ENCODE peak calls at places on chromosome 9, in four cellular contexts. W, P, M and S are unnamed samples.

GRCh38 chr9:135288941-135289534 is 190.5 kb upstream of the PPP1R26 start:
- DNase-seq in W (no peak), P (no peak), M (no peak), S (no peak)

GRCh38 chr9:134316444-134317160 is 9.7 kb upstream of the RXRA start:
- DNase-seq in W (no peak), P (peak; percentile 23), M (no peak), S (peak; percentile 87)

GRCh38 chr9:2023042-2023441 is 7.9 kb downstream of the SMARCA2 start:
- DNase-seq in W (no peak), P (no peak), M (no peak), S (no peak)

GRCh38 chr9:137798142-137798541 is 79.4 kb upstream of the CACNA1B start:
- DNase-seq in W (no peak), P (no peak), M (no peak), S (no peak)

GRCh38 chr9:71096431-71097108 is 24.9 kb downstream of the TRPM3 start:
- DNase-seq in W (peak; percentile 95), P (no peak), M (no peak), S (no peak)

GRCh38 chr9:93297659-93298497 is 113.9 kb downstream of the WNK2 start:
- DNase-seq in W (no peak), P (no peak), M (no peak), S (peak; percentile 39)

GRCh38 chr9:117677578-117677977 is 26.6 kb upstream of the TLR4 start:
- DNase-seq in W (no peak), P (no peak), M (no peak), S (no peak)

GRCh38 chr9:87375397-87376073 is 122.1 kb upstream of the DAPK1 start:
- DNase-seq in W (peak; percentile 16), P (no peak), M (no peak), S (no peak)

GRCh38 chr9:93944011-93944410 is 11.1 kb downstream of the BARX1 start:
- DNase-seq in W (no peak), P (no peak), M (no peak), S (no peak)

GRCh38 chr9:100368672-100369071 is 15.9 kb upstream of the TEX10 start:
- DNase-seq in W (peak; percentile 36), P (no peak), M (no peak), S (no peak)

GRCh38 chr9:133684461-133685361 is 48.5 kb downstream of the DBH start:
- DNase-seq in W (no peak), P (no peak), M (no peak), S (no peak)

GRCh38 chr9:135884328-135885035 is 22.9 kb downstream of the CAMSAP1 start:
- DNase-seq in W (peak; percentile 30), P (no peak), M (no peak), S (no peak)

GRCh38 chr9:137741330-137741729 is 122.5 kb downstream of the EHMT1 start:
- DNase-seq in W (no peak), P (no peak), M (no peak), S (no peak)

GRCh38 chr9:129275626-129276247 is 97.7 kb upstream of the IER5L start:
- DNase-seq in W (no peak), P (no peak), M (no peak), S (no peak)

GRCh38 chr9:104895572-104895971 is 32.4 kb downstream of the ABCA1 start:
- DNase-seq in W (no peak), P (no peak), M (no peak), S (no peak)

GRCh38 chr9:126491256-126491879 is 122.4 kb upstream of the LMX1B start:
- DNase-seq in W (peak; percentile 46), P (no peak), M (no peak), S (peak; percentile 69)

GRCh38 chr9:95506692-95507455 is 9.9 kb downstream of the PTCH1 start:
- DNase-seq in W (peak; percentile 47), P (no peak), M (no peak), S (peak; percentile 64)

GRCh38 chr9:114416290-114416689 is 28.5 kb upstream of the AKNA start:
- DNase-seq in W (no peak), P (no peak), M (no peak), S (no peak)

GRCh38 chr9:85523202-85523601 is 218.6 kb downstream of the AGTPBP1 start:
- DNase-seq in W (no peak), P (no peak), M (no peak), S (no peak)
- TF ChIP-seq TCF12 in W (no peak), P (no peak), M (no peak), S (no peak)

DNA sequence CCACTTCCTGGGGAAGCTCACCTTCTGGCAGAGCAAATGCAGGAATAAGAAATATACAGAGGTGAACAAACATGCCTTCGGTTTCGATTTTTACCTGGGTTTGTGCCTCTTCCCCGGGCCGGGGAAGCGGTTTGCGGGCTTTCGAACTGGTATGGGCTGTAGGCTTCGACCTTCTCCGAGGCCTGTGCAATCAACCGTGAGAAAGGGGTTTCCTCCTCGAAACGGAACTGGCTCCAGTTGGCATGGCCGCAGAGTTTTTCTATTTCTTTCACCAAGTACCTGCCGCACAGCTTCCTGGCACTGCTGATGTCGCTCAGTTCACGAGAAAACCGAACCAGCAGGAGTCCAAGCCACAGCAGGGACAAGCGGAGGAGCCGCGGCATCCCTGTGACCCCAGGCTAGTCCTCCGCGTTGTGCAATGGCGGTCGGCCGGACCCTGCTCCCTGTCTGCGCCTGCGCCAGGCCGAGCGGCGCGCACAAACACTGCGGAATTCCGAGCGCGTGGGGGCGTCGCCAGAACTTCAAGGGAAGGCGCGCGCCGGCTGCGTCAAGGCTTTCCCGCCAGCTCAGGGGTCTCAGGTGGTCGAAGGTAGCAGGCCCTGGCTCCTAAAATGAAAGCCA is at the start of gene INSL6:
- DNase-seq in W (no peak), P (no peak), M (no peak), S (no peak)
- H2AFZ ChIP-seq in W (no peak within 1 kb of the TSS), P (no peak within 1 kb of the TSS), M (peak within 1 kb of the TSS; percentile 28), S (peak within 1 kb of the TSS; percentile 34)

DNA sequence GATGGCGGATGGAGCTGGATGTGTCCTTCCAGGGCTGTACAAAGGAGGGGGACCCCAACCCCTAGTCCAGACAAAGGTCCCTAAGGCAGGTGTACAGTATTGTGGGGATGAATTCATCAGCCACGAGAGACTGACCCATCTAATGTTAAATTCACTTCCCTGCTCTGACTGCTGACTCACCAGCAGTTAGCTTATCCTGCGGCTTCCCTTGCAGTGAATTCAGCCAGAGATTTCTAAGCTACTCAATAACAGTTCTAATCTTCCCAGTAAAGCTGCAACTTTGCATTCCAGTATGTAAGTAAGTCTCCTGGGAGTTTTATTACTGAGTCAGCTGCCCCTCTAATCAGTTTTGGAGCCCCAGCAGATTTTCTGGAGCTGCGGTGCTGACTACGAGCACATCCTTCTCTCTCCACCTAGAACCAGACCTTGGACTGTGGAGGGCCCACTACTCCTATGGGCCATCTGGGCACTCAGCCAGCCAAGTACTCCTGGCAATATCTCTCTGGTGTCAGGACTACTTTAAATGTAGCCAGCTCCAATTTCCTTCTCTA is 16.1 kb downstream of the B4GALT1 start:
- DNase-seq in W (peak; percentile 63), P (no peak), M (no peak), S (no peak)
- TF ChIP-seq TCF12 in W (no peak), P (no peak), M (no peak), S (peak; percentile 60)

GRCh38 chr9:98117984-98118639 is 910 bp downstream of the TRIM14 start:
- DNase-seq in W (peak; percentile 82), P (no peak), M (no peak), S (peak; percentile 43)
- H2AFZ ChIP-seq in W (no peak overlapping the region), P (peak overlapping the region; percentile 85), M (peak overlapping the region; percentile 61), S (peak overlapping the region; percentile 95)

GRCh38 chr9:13614060-13614459 is 334.6 kb upstream of the MPDZ start:
- DNase-seq in W (no peak), P (no peak), M (no peak), S (peak; percentile 29)

GRCh38 chr9:13615660-13616615 is 336.4 kb upstream of the MPDZ start:
- DNase-seq in W (no peak), P (no peak), M (no peak), S (no peak)

GRCh38 chr9:13607746-13608445 is 328.4 kb upstream of the MPDZ start:
- DNase-seq in W (no peak), P (no peak), M (no peak), S (peak; percentile 12)

GRCh38 chr9:13613296-13613695 is 333.8 kb upstream of the MPDZ start:
- DNase-seq in W (no peak), P (no peak), M (no peak), S (no peak)
- TF ChIP-seq TCF12 in W (no peak), P (no peak), M (no peak), S (no peak)

GRCh38 chr9:128203842-128204551 is 818 bp downstream of the DNM1 start:
- DNase-seq in W (no peak), P (no peak), M (no peak), S (peak; percentile 86)
- H2AFZ ChIP-seq in W (no peak overlapping the region), P (no peak overlapping the region), M (no peak overlapping the region), S (peak overlapping the region; percentile 67)

GRCh38 chr9:91151741-91152095 is 210.0 kb downstream of the AUH start:
- DNase-seq in W (no peak), P (no peak), M (no peak), S (no peak)

GRCh38 chr9:91154686-91155085 is 207.0 kb downstream of the AUH start:
- DNase-seq in W (no peak), P (no peak), M (no peak), S (no peak)

GRCh38 chr9:91150273-91151013 is 211.3 kb downstream of the AUH start:
- DNase-seq in W (no peak), P (no peak), M (no peak), S (no peak)

GRCh38 chr9:91148306-91148705 is 213.4 kb downstream of the AUH start:
- DNase-seq in W (no peak), P (no peak), M (no peak), S (no peak)

DNA sequence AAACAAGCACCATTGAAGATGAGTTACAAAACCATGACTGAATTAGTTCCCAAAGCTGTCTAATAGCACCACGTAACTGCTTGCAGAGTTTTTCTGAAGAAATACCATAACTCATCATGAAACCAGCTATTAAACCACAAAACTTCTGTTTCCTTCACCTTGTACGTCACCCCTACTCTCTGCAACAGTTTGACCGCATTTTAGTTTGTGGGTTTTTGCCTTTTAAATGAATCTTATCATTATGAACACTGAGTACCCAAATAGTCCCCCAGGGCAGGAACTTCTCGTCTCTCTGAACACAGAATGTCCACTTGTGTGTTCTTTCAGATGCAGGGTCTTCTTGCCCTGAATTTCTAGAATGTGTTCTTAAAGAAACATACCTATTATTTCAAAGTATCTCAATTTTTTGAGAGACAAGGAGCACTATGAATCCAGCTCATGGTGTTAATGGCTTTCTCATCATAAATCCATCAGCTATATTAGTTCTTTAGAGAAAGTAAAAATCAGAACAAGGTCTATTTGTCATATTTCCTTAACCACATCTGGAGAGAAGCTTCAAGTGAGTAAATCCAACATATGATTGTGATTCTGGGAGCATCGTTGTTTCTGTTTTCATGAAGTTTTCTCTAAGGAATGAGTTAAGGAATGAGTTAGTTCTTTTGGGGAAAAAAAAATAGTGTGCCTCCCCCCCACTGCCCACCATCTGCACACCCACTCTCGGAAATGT is 210.5 kb downstream of the AUH start:
- DNase-seq in W (no peak), P (peak; percentile 72), M (no peak), S (no peak)
- TF ChIP-seq TCF12 in W (no peak), P (peak; percentile 75), M (no peak), S (no peak)

GRCh38 chr9:132250324-132251262 is 88.7 kb downstream of the NTNG2 start:
- DNase-seq in W (no peak), P (no peak), M (no peak), S (no peak)
- H2AFZ ChIP-seq in W (no peak overlapping the region), P (no peak overlapping the region), M (no peak overlapping the region), S (no peak overlapping the region)